ENCODE peak calls at places on chromosomes 3 and 15, in six cellular contexts. One of them, this sample, is unnamed.

GRCh38 chr3:133393204-133393603 is 6.7 kb upstream of the BFSP2 start:
- DNase-seq in BJ: no peak
- DNase-seq in DMS79: no peak
- DNase-seq in activated CD4-positive, alpha-beta T cell treated with anti-CD3 and anti-CD28 coated beads, Interleukin-2, amount 50 U/mL, for 24 hours: no peak
- DNase-seq in osteoblast: no peak
- DNase-seq in adipocyte: no peak
- DNase-seq in this sample: no peak

GRCh38 chr3:188160751-188161150 is 6.8 kb downstream of the LPP start:
- DNase-seq in BJ: no peak
- DNase-seq in DMS79: no peak
- DNase-seq in activated CD4-positive, alpha-beta T cell treated with anti-CD3 and anti-CD28 coated beads, Interleukin-2, amount 50 U/mL, for 24 hours: no peak
- DNase-seq in osteoblast: no peak
- DNase-seq in adipocyte: no peak
- DNase-seq in this sample: no peak

GRCh38 chr3:152301745-152302181 is 33.0 kb downstream of the MBNL1 start:
- DNase-seq in BJ: no peak
- DNase-seq in DMS79: no peak
- DNase-seq in activated CD4-positive, alpha-beta T cell treated with anti-CD3 and anti-CD28 coated beads, Interleukin-2, amount 50 U/mL, for 24 hours: no peak
- DNase-seq in osteoblast: no peak
- DNase-seq in adipocyte: peak
- DNase-seq in this sample: no peak

GRCh38 chr15:39588531-39589192 is 7.8 kb downstream of the THBS1 start:
- DNase-seq in BJ: peak
- DNase-seq in DMS79: no peak
- DNase-seq in activated CD4-positive, alpha-beta T cell treated with anti-CD3 and anti-CD28 coated beads, Interleukin-2, amount 50 U/mL, for 24 hours: no peak
- DNase-seq in osteoblast: peak
- DNase-seq in adipocyte: peak
- DNase-seq in this sample: no peak

GRCh38 chr3:151431940-151432339 is 28.9 kb downstream of the IGSF10 start:
- DNase-seq in BJ: no peak
- DNase-seq in DMS79: no peak
- DNase-seq in activated CD4-positive, alpha-beta T cell treated with anti-CD3 and anti-CD28 coated beads, Interleukin-2, amount 50 U/mL, for 24 hours: no peak
- DNase-seq in osteoblast: peak
- DNase-seq in adipocyte: no peak
- DNase-seq in this sample: no peak

GRCh38 chr3:160403796-160404510 is 4.5 kb downstream of the SMC4 start:
- DNase-seq in BJ: no peak
- DNase-seq in DMS79: no peak
- DNase-seq in activated CD4-positive, alpha-beta T cell treated with anti-CD3 and anti-CD28 coated beads, Interleukin-2, amount 50 U/mL, for 24 hours: no peak
- DNase-seq in osteoblast: no peak
- DNase-seq in adipocyte: peak
- DNase-seq in this sample: no peak

GRCh38 chr15:43492266-43492665 is 690 bp downstream of the TP53BP1 start:
- DNase-seq in BJ: no peak
- DNase-seq in DMS79: no peak
- DNase-seq in activated CD4-positive, alpha-beta T cell treated with anti-CD3 and anti-CD28 coated beads, Interleukin-2, amount 50 U/mL, for 24 hours: no peak
- DNase-seq in osteoblast: no peak
- DNase-seq in adipocyte: peak
- DNase-seq in this sample: no peak

GRCh38 chr3:101902041-101902440 is 52.7 kb downstream of the NFKBIZ start:
- DNase-seq in BJ: peak
- DNase-seq in DMS79: no peak
- DNase-seq in activated CD4-positive, alpha-beta T cell treated with anti-CD3 and anti-CD28 coated beads, Interleukin-2, amount 50 U/mL, for 24 hours: peak
- DNase-seq in osteoblast: peak
- DNase-seq in adipocyte: peak
- DNase-seq in this sample: peak

GRCh38 chr3:17770682-17771081 is 28.3 kb upstream of the TBC1D5 start:
- DNase-seq in BJ: no peak
- DNase-seq in DMS79: no peak
- DNase-seq in activated CD4-positive, alpha-beta T cell treated with anti-CD3 and anti-CD28 coated beads, Interleukin-2, amount 50 U/mL, for 24 hours: no peak
- DNase-seq in osteoblast: no peak
- DNase-seq in adipocyte: peak
- DNase-seq in this sample: no peak

GRCh38 chr3:171295502-171296373 is 164.5 kb downstream of the TNIK start:
- DNase-seq in BJ: no peak
- DNase-seq in DMS79: no peak
- DNase-seq in activated CD4-positive, alpha-beta T cell treated with anti-CD3 and anti-CD28 coated beads, Interleukin-2, amount 50 U/mL, for 24 hours: no peak
- DNase-seq in osteoblast: peak
- DNase-seq in adipocyte: peak
- DNase-seq in this sample: no peak

GRCh38 chr15:45166792-45167630 is 20.8 kb downstream of the SHF start:
- DNase-seq in BJ: peak
- DNase-seq in DMS79: peak
- DNase-seq in activated CD4-positive, alpha-beta T cell treated with anti-CD3 and anti-CD28 coated beads, Interleukin-2, amount 50 U/mL, for 24 hours: peak
- DNase-seq in osteoblast: peak
- DNase-seq in adipocyte: peak
- DNase-seq in this sample: peak

GRCh38 chr3:187992609-187993008 is 161.3 kb upstream of the LPP start:
- DNase-seq in BJ: no peak
- DNase-seq in DMS79: no peak
- DNase-seq in activated CD4-positive, alpha-beta T cell treated with anti-CD3 and anti-CD28 coated beads, Interleukin-2, amount 50 U/mL, for 24 hours: no peak
- DNase-seq in osteoblast: no peak
- DNase-seq in adipocyte: peak
- DNase-seq in this sample: no peak

GRCh38 chr3:157594413-157594812 is 91.2 kb upstream of the VEPH1 start:
- DNase-seq in BJ: no peak
- DNase-seq in DMS79: no peak
- DNase-seq in activated CD4-positive, alpha-beta T cell treated with anti-CD3 and anti-CD28 coated beads, Interleukin-2, amount 50 U/mL, for 24 hours: no peak
- DNase-seq in osteoblast: no peak
- DNase-seq in adipocyte: no peak
- DNase-seq in this sample: no peak

GRCh38 chr3:56954125-56954524 is 106.3 kb upstream of the SPATA12 start:
- DNase-seq in BJ: no peak
- DNase-seq in DMS79: no peak
- DNase-seq in activated CD4-positive, alpha-beta T cell treated with anti-CD3 and anti-CD28 coated beads, Interleukin-2, amount 50 U/mL, for 24 hours: no peak
- DNase-seq in osteoblast: no peak
- DNase-seq in adipocyte: no peak
- DNase-seq in this sample: no peak

GRCh38 chr3:125916376-125916978 is 52.5 kb upstream of the ROPN1B start:
- DNase-seq in BJ: peak
- DNase-seq in DMS79: peak
- DNase-seq in activated CD4-positive, alpha-beta T cell treated with anti-CD3 and anti-CD28 coated beads, Interleukin-2, amount 50 U/mL, for 24 hours: peak
- DNase-seq in osteoblast: peak
- DNase-seq in adipocyte: peak
- DNase-seq in this sample: peak

GRCh38 chr3:192220915-192221314 is 506.4 kb downstream of the FGF12 start:
- DNase-seq in BJ: no peak
- DNase-seq in DMS79: no peak
- DNase-seq in activated CD4-positive, alpha-beta T cell treated with anti-CD3 and anti-CD28 coated beads, Interleukin-2, amount 50 U/mL, for 24 hours: no peak
- DNase-seq in osteoblast: no peak
- DNase-seq in adipocyte: no peak
- DNase-seq in this sample: no peak

GRCh38 chr3:177122183-177122856 is 75.0 kb downstream of the TBL1XR1 start:
- DNase-seq in BJ: no peak
- DNase-seq in DMS79: no peak
- DNase-seq in activated CD4-positive, alpha-beta T cell treated with anti-CD3 and anti-CD28 coated beads, Interleukin-2, amount 50 U/mL, for 24 hours: no peak
- DNase-seq in osteoblast: no peak
- DNase-seq in adipocyte: peak
- DNase-seq in this sample: no peak

GRCh38 chr3:196327405-196327804 is 9.4 kb upstream of the DYNLT2B start:
- DNase-seq in BJ: no peak
- DNase-seq in DMS79: no peak
- DNase-seq in activated CD4-positive, alpha-beta T cell treated with anti-CD3 and anti-CD28 coated beads, Interleukin-2, amount 50 U/mL, for 24 hours: no peak
- DNase-seq in osteoblast: no peak
- DNase-seq in adipocyte: no peak
- DNase-seq in this sample: no peak

GRCh38 chr15:95464091-95464888 is 866.2 kb upstream of the NR2F2 start:
- DNase-seq in BJ: no peak
- DNase-seq in DMS79: no peak
- DNase-seq in activated CD4-positive, alpha-beta T cell treated with anti-CD3 and anti-CD28 coated beads, Interleukin-2, amount 50 U/mL, for 24 hours: no peak
- DNase-seq in osteoblast: no peak
- DNase-seq in adipocyte: no peak
- DNase-seq in this sample: no peak

This sample was measured in stromal cell of bone marrow.